ENCODE peak calls at places on chromosome 15, in eight cellular contexts. Q is left ventricle myocardium inferior, R is adrenal gland, S is psoas muscle, W is heart left ventricle, V is endodermal cell, T is fibroblast of lung, D is MM.1S. A is an unnamed sample. For H3K9me3, the result is how much of the 10 kb centered on the place peaks cover.

GRCh38 chr15:33188654-33189257 is 5.8 kb downstream of the FMN1 start:
- DNase-seq in V (no peak), W (no peak), Q (no peak), T (no peak), R (peak), D (peak), S (no peak), A (no peak)

GRCh38 chr15:75176404-75176761 is 25.3 kb upstream of the C15orf39 start:
- DNase-seq in Q (no peak), R (no peak), D (no peak), S (no peak), V (no peak), W (no peak), T (no peak), A (no peak)

GRCh38 chr15:47773163-47773562 is 55.9 kb downstream of the SEMA6D start:
- DNase-seq in R (no peak), Q (no peak), W (no peak), V (no peak), T (peak), D (no peak), S (no peak), A (no peak)

GRCh38 chr15:68552773-68553172 is 26.0 kb upstream of the CORO2B start:
- DNase-seq in R (peak), T (peak), Q (no peak), S (no peak), V (no peak), D (no peak), W (peak), A (no peak)

GRCh38 chr15:69451951-69452701 is 492 bp upstream of the RPLP1 start:
- DNase-seq in T (peak), V (no peak), R (peak), Q (no peak), S (peak), D (peak), W (peak), A (no peak)

GRCh38 chr15:78767331-78767951 is 43.8 kb downstream of the ADAMTS7 start:
- DNase-seq in Q (no peak), S (peak), D (no peak), W (peak), T (no peak), R (peak), V (no peak), A (no peak)

GRCh38 chr15:50764331-50765201 is 940 bp downstream of the SPPL2A start:
- DNase-seq in V (no peak), Q (no peak), W (no peak), T (peak), S (no peak), D (peak), R (no peak), A (no peak)

GRCh38 chr15:54915382-54915781 is 281.4 kb downstream of the RSL24D1 start:
- DNase-seq in W (no peak), D (no peak), Q (no peak), R (no peak), V (no peak), T (no peak), S (no peak), A (no peak)

DNA sequence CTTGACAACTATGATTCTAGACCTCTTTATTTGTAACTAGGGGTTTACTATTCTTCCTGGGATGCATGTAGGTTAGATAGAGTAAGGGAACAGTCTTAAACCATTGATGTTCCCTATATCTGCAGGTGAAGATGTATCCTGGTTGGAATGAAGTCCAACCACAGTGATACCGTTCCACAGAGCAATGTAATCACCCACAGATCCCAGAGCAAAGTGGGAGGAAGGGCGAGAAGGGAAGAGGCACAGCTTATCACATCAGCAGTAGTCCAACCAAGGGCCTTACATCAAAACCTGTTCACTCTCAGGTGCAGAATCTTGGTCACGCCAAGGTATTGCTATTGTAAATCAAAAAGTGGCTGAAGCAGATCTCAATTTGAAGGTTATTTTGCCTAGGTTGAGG is 61.8 kb upstream of the LIPC start:
- DNase-seq in S (no peak), T (no peak), D (no peak), R (no peak), V (no peak), Q (no peak), W (no peak), A (no peak)
- H3K9me3 ChIP-seq in S (under half), T (under half), D (under half), R (under half), V (under half), Q (under half), W (under half), A (under half)

GRCh38 chr15:25240461-25241021 is 198.3 kb downstream of the UBE3A start:
- DNase-seq in R (no peak), V (no peak), W (peak), Q (peak), T (no peak), D (no peak), S (peak), A (no peak)

GRCh38 chr15:25238126-25238525 is 200.7 kb downstream of the UBE3A start:
- DNase-seq in W (peak), T (no peak), V (no peak), S (peak), R (no peak), Q (peak), D (no peak), A (no peak)

GRCh38 chr15:25239471-25240345 is 199.1 kb downstream of the UBE3A start:
- DNase-seq in T (no peak), V (no peak), W (peak), R (no peak), Q (no peak), S (peak), D (no peak), A (no peak)

GRCh38 chr15:25237291-25237978 is 201.4 kb downstream of the UBE3A start:
- DNase-seq in R (no peak), S (no peak), V (no peak), W (peak), Q (no peak), D (no peak), T (no peak), A (no peak)

DNA sequence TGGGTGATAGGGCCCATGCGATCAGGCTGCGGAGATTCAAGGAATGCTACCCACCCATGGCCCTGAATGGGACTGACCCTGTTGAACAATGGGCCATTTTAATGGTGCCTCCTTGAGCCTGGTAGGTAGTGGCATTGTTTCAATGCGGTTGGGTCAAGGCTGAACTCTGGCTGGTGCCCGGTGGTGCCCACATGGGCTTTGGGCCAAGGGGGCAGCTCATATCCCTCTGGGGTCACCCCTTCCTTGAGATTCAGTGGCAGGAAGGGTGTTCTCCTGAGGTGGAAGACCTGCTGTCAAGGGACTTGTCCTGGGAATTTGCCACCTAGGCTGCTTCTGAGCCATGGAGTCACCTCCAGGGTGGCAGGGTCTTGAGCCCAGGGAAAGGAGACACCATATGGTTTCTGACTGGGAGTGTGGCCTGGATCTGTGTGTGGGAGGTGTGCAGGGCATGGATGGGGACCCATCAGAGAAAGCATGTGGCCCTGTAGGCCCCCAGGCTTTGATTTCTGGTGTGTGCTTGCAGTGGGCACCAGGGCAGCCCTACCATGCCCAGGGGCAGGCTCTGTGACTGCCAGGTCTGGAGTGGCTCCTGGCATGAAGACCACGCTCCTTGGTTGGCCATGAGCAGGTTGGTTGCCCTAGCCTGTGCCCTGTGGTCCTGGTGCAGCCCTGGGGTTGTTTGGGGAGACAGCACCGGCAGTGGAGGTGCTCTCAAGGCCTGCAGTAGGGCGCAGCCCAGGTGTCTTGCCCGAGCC is 199.9 kb downstream of the UBE3A start:
- DNase-seq in S (peak), V (no peak), R (no peak), D (no peak), Q (peak), T (no peak), W (peak), A (no peak)
- H3K9me3 ChIP-seq in S (under half), V (under half), R (under half), D (under half), Q (under half), T (under half), W (under half), A (under half)

GRCh38 chr15:90883971-90884718 is at the start of gene FES:
- DNase-seq in W (peak), V (peak), S (peak), Q (peak), D (no peak), T (peak), R (peak), A (no peak)
- H3K9me3 ChIP-seq in W (under half), V (under half), S (under half), Q (under half), D (under half), T (under half), R (under half), A (under half)

DNA sequence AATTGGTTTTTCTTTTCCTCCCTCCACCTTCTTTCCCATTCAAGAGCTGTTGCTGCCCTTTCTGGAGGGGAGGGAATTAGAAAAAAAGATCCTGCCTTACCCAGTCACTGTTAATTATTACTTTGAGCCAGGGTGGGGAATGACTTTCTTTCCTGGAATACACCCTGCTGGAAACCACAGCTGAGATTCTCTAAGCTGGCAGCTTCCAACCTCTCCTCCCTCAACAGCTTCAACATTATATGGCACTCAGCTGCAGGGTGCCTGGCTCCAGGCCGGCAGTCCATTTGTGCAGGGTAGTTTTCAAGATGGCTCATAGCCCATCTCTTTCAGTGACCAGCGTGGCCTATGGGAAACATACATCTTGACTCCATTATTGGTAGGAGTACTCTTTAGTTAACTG is 105.8 kb downstream of the UBE3A start:
- DNase-seq in V (no peak), Q (no peak), T (peak), R (no peak), W (no peak), D (no peak), S (no peak), A (no peak)
- H3K9me3 ChIP-seq in V (under half), Q (under half), T (under half), R (under half), W (under half), D (under half), S (under half), A (under half)

DNA sequence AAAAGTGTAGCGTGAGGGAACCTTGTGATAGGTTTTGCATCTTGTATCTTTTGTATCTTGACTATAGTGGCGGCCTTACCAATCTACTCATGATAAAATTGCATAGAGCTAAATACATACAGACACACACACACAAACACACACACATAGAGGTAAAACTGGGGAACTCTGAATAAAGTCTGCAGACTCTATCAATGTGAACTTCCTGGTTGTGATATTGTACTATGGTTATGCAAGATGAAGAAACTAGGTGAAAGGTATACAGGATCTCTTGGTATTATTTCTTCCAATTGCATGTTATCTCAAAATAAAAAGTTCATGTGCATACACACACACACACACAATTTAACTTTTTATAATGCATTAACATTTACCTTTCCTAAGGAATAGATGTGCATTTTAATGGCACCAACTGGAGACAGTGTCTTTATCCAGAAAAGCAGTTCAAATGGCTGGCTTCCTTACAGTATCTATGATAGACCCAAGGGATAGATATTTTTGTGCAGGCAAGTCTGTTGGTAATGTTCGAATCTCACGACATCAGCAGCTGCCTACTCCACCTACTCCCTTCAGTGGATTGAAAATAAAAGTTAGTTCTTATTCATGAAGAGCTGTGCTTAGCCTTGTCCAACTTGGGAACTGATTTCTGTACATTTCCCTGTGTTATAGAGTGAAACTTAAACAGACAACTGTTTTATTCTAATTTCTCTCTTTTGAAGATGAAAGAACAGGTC is 47.0 kb upstream of the SPRED1 start:
- DNase-seq in R (no peak), T (no peak), D (no peak), W (no peak), V (no peak), S (no peak), Q (no peak), A (no peak)
- H3K9me3 ChIP-seq in R (under half), T (under half), D (under half), W (under half), V (under half), S (under half), Q (under half), A (under half)